ENCODE peak calls at places on chromosome 15, in eight cellular contexts. O is GM20000, S is fibroblast of lung, M is upper lobe of right lung, J is fibroblast of pulmonary artery, K is SK-N-SH, C is lower lobe of right lung, P is HFF-Myc. V is an unnamed sample.

GRCh38 chr15:97870771-97871170 is 89.7 kb upstream of the ARRDC4 start:
- DNase-seq in O (no peak), S (no peak), M (no peak), J (no peak), K (no peak), C (no peak), P (no peak), V (no peak)

GRCh38 chr15:75732809-75733451 is 20.3 kb upstream of the CSPG4 start:
- DNase-seq in O (peak), S (peak), M (peak), J (peak), K (peak), C (peak), P (no peak), V (peak)

GRCh38 chr15:34976743-34977142 is 7.2 kb upstream of the AQR start:
- DNase-seq in O (no peak), S (no peak), M (no peak), J (no peak), K (no peak), C (no peak), P (no peak), V (no peak)

GRCh38 chr15:33034588-33034987 is 159.9 kb downstream of the FMN1 start:
- DNase-seq in O (no peak), S (no peak), M (no peak), J (no peak), K (no peak), C (no peak), P (no peak), V (no peak)

GRCh38 chr15:79452244-79453051 is 20.3 kb downstream of the MINAR1 start:
- DNase-seq in O (no peak), S (no peak), M (no peak), J (no peak), K (no peak), C (no peak), P (no peak), V (no peak)

GRCh38 chr15:78739996-78740903 is 71.0 kb downstream of the ADAMTS7 start:
- DNase-seq in O (no peak), S (peak), M (peak), J (peak), K (peak), C (peak), P (no peak), V (peak)

GRCh38 chr15:75185271-75186029 is 16.2 kb upstream of the C15orf39 start:
- DNase-seq in O (no peak), S (no peak), M (no peak), J (no peak), K (no peak), C (no peak), P (no peak), V (no peak)

GRCh38 chr15:74783808-74784175 is 1.9 kb downstream of the CSK start:
- DNase-seq in O (no peak), S (no peak), M (no peak), J (no peak), K (no peak), C (no peak), P (no peak), V (no peak)

GRCh38 chr15:97140216-97140615 is 809.7 kb downstream of the NR2F2 start:
- DNase-seq in O (no peak), S (no peak), M (no peak), J (no peak), K (no peak), C (no peak), P (no peak), V (no peak)

GRCh38 chr15:101017935-101018849 is 99.0 kb downstream of the LRRK1 start:
- DNase-seq in O (no peak), S (peak), M (no peak), J (peak), K (no peak), C (no peak), P (no peak), V (no peak)

GRCh38 chr15:32677238-32677750 is 35.8 kb downstream of the SCG5 start:
- DNase-seq in O (no peak), S (no peak), M (no peak), J (no peak), K (no peak), C (no peak), P (no peak), V (no peak)

GRCh38 chr15:68769702-68770101 is 51.0 kb downstream of the ANP32A start:
- DNase-seq in O (no peak), S (no peak), M (no peak), J (no peak), K (no peak), C (no peak), P (no peak), V (no peak)

GRCh38 chr15:90915808-90916440 is 12.8 kb downstream of the MAN2A2 start:
- DNase-seq in O (no peak), S (peak), M (peak), J (no peak), K (no peak), C (peak), P (no peak), V (no peak)

DNA sequence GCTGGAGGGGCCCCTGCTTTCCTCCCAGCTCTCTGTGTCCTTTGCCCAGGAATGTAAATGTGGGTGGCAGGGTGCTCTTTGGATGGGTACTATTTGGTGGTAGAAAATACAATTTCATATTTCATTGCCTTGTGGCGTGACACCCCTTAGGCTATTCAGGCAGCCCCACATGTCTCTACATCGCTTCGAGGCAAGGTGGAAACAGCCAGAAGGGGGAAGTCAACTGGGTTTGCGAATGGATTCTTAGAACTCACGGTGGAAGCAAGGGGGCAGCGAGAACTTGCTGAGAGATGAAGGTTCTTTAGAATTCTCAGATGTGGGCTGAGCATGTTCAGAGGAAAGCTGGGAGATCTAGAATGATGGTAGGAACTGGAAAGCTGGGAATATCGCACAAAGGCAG is 25.3 kb downstream of the PLA2G4D start:
- DNase-seq in O (no peak), S (no peak), M (no peak), J (no peak), K (no peak), C (no peak), P (no peak), V (no peak)
- TF ChIP-seq CTCF in O (no peak), S (no peak), M (no peak), J (no peak), K (no peak), C (no peak), P (no peak), V (no peak)

DNA sequence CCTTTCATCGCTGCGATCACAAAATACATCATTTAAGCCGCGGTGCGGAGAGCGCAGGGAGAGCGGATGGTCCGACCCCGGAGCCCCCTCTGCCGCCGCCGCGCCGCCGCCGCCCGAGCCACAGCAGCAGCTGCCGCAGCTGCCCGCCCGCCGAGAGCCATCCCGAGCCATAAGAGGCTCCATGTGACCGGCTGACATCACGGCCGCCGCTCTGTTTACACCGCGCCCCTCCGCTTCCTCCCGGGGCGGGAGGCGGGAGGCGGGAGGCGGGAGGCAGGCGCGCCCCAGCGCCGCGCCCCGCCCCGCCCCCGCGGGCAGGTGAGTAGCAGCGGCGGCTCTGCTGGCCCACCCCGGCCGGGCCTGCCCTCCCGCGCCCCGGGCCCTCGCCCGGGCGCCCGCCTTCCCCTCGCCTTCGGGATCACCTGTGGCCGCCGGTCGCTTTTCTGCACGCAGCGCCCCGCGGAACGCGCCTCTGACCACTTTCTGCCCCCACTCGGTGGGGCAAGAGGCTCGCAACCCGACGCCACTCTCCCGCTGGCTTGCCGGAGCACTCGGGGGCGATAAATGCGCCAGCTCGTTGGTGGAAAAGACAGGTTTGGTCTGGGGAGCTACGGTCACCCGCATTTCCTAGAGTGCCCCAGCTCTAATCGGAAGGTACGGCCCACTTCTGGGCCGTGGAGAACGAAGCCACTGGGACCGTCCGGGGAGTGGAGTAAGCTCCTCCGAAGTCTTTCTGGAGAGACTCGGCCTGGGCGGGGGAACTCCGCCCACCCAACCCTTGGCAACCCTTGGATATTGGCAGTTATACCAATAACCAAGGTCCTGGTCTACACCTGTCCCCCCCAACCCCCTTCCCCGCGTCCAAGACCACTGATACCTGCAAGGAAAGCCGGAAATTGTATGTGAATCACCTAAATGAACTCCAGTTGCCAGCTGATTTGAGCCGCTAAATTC is 113.7 kb upstream of the ICE2 start:
- DNase-seq in O (peak), S (peak), M (peak), J (peak), K (peak), C (peak), P (no peak), V (peak)
- TF ChIP-seq CTCF in O (peak), S (no peak), M (peak), J (no peak), K (no peak), C (peak), P (no peak), V (peak)

GRCh38 chr15:93432474-93432873 is 343.5 kb upstream of the RGMA start:
- DNase-seq in O (no peak), S (no peak), M (no peak), J (no peak), K (no peak), C (no peak), P (no peak), V (no peak)

DNA sequence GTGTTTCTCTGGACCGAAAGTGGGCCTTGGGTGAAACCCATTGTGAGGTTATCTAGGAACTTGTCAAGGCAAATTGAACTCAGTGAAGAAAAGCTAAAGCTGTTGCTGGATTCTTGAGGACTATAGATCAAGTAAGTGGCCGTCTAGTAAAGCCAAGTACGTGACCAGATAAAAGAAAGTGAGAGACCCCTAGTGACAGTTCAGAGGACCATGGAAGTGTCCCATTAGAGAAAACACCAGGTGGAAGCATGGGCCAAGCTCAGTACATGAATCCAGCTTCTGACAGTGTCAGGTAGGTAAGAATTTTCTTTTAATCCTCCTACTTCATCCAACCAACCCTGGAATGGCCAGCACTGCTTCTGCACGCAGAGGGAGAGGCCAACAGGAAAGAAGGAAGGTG is 349.3 kb upstream of the RGMA start:
- DNase-seq in O (no peak), S (no peak), M (no peak), J (no peak), K (no peak), C (no peak), P (no peak), V (no peak)
- TF ChIP-seq CTCF in O (no peak), S (no peak), M (no peak), J (no peak), K (no peak), C (no peak), P (no peak), V (no peak)

DNA sequence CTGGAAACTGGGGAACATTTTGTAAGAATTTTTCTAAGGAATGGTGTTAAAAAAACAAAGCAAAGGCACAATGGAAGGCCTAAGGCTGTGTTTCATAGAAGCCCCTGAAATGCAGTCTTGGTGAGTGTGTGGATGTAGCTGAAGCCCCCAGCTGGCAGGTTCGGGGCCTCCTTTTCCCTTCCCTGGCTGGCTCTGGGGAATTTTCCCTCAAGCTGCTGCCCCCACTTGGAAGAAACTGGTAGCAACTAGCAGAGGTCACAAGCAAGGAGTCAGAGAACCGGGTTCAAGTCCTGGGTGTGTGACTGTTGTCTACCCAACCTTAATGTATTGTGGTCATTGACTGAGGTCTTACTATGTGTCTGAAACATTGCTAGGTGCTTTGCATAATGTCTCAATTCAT is 85.3 kb upstream of the MYZAP start:
- DNase-seq in O (no peak), S (no peak), M (no peak), J (no peak), K (no peak), C (no peak), P (no peak), V (no peak)
- TF ChIP-seq CTCF in O (no peak), S (no peak), M (no peak), J (peak), K (peak), C (no peak), P (peak), V (no peak)

GRCh38 chr15:65917936-65918335 is 48.6 kb downstream of the RAB11A start:
- DNase-seq in O (no peak), S (no peak), M (no peak), J (no peak), K (no peak), C (no peak), P (no peak), V (no peak)
- TF ChIP-seq CTCF in O (no peak), S (no peak), M (no peak), J (no peak), K (no peak), C (no peak), P (no peak), V (no peak)

GRCh38 chr15:46091860-46092450 is 457.1 kb downstream of the SQOR start:
- DNase-seq in O (no peak), S (peak), M (no peak), J (peak), K (peak), C (no peak), P (peak), V (peak)
- TF ChIP-seq CTCF in O (no peak), S (peak), M (peak), J (peak), K (peak), C (peak), P (peak), V (peak)

DNA sequence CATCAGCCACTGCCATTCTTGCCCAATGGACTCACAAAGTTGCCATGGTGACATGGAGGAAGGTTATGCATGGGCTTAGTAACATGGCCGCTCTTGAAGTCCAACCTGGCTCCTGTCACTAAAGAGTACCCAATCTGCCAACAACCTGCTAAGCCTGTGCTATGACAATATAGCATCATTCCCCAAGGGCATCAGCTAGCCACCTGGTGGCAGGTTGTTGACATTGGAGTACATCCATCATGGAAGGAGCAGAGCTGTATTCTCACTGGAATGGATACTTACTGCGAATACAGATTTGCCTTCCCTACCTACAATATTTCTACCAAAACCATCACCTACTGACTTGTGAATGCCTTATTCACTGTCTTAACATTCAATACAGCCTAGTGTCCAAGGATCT is 138.9 kb upstream of the RORA start:
- DNase-seq in O (no peak), S (no peak), M (no peak), J (no peak), K (no peak), C (no peak), P (no peak), V (no peak)
- TF ChIP-seq CTCF in O (no peak), S (no peak), M (no peak), J (no peak), K (no peak), C (no peak), P (no peak), V (no peak)

DNA sequence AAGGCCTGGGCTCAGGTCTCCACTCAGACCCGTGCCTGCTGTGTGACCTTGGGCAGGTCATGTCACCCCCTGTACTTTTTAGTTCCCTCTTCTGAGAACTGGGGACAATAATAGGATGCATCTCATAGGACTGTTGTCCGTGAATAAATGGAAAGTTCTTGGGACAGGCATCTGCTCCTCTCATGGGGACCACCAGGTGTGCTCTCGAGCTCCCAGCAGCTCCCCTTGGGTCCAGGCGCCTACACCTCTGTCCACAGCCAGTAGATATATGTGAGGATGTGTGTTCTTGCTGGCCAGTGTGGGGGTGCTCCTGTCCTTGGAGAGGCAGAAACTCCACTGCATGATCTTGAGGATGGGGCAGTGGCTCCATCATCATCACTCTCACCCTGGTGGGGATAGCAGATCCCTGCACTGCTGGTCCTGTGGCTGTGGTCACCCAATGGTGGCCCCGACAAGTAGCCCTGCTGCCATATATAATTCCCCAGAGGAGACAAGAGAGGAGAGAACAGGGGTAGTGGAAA is 257.6 kb upstream of the TLE3 start:
- DNase-seq in O (no peak), S (no peak), M (peak), J (no peak), K (peak), C (no peak), P (no peak), V (no peak)
- TF ChIP-seq CTCF in O (no peak), S (peak), M (no peak), J (peak), K (peak), C (no peak), P (no peak), V (no peak)

V was measured in GM13976.